ENCODE peak calls at places on chromosomes 6 and 20, in eight cellular contexts. Y is dorsolateral prefrontal cortex, L is HepG2, M is fibroblast of the aortic adventitia, Q is endothelial cell, S is BE2C, J is GM12865, R is upper lobe of right lung. X is an unnamed sample.

GRCh38 chr6:34919651-34920050 is 30.6 kb downstream of the ANKS1A start:
- DNase-seq in Y (no peak), L (no peak), M (peak), Q (no peak), S (no peak), J (no peak), R (no peak), X (no peak)

GRCh38 chr6:89669002-89669401 is 30.5 kb upstream of the LYRM2 start:
- DNase-seq in Y (no peak), L (no peak), M (peak), Q (no peak), S (no peak), J (no peak), R (no peak), X (no peak)

GRCh38 chr20:3041818-3042504 is 1.5 kb upstream of the GNRH2 start:
- DNase-seq in Y (no peak), L (no peak), M (peak), Q (no peak), S (no peak), J (no peak), R (no peak), X (no peak)

GRCh38 chr20:61608275-61609085 is 356.4 kb downstream of the CDH4 start:
- DNase-seq in Y (no peak), L (peak), M (no peak), Q (peak), S (no peak), J (no peak), R (no peak), X (peak)

GRCh38 chr20:217266-217665 is 9.8 kb upstream of the DEFB129 start:
- DNase-seq in Y (no peak), L (no peak), M (no peak), Q (no peak), S (no peak), J (no peak), R (no peak), X (no peak)

GRCh38 chr20:45034436-45034835 is 66.5 kb downstream of the KCNS1 start:
- DNase-seq in Y (no peak), L (no peak), M (no peak), Q (no peak), S (no peak), J (no peak), R (no peak), X (no peak)

GRCh38 chr6:51585264-51585663 is 502.1 kb downstream of the PKHD1 start:
- DNase-seq in Y (no peak), L (no peak), M (no peak), Q (no peak), S (no peak), J (no peak), R (no peak), X (no peak)

GRCh38 chr20:8443464-8444072 is 311.5 kb downstream of the PLCB1 start:
- DNase-seq in Y (no peak), L (no peak), M (no peak), Q (no peak), S (no peak), J (no peak), R (no peak), X (no peak)

GRCh38 chr6:55902796-55903195 is 27.4 kb upstream of the BMP5 start:
- DNase-seq in Y (no peak), L (no peak), M (peak), Q (no peak), S (no peak), J (no peak), R (no peak), X (no peak)

GRCh38 chr6:157158897-157159296 is 164.4 kb downstream of the TMEM242 start:
- DNase-seq in Y (no peak), L (no peak), M (no peak), Q (peak), S (no peak), J (no peak), R (no peak), X (no peak)
- TF ChIP-seq CTCF in Y (no peak), L (peak), M (no peak), Q (no peak), S (peak), J (no peak), R (no peak), X (no peak)

DNA sequence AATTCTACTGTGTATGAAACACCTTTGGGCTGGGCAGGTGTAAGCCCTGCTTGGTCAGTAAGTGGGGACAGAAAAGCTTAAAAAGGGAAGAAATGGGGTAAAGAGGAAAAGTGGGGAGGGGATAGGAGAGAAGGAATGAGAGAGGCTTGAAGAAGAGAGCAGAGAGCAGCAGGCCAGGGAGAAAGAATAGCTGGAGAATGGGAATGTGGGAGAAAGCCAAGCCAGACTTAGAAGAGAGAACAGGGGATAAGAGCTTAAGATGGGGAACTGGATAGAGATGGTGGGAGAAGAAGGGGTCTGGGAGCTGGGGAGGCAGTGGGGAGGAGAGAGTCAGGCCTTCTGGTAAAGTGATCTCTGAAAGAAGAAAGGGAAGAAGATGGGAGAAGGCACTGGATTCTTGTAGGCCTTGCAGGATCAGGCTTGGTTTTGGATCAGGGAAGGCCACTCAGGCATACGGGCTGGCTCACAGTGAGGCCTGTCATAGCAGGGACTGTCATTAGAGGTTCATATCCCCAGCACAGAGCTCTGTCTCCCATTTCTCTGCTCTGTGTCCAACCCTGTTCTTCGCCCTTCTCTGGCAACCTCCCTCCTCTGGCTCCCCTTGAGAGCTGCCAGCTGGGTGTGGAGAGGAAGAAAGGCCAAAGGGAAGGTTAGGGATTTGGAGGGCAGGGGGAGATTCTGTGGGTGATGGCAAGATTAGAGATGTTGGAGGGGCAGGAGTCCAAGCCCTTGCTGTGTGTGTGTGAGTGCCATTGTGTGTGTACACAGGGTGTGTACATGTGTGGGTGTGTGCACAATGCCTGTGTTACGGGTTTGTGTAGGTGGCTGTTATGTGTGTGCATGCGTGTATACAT is 9.3 kb downstream of the SYNGAP1 start:
- DNase-seq in Y (no peak), L (no peak), M (no peak), Q (no peak), S (no peak), J (no peak), R (no peak), X (no peak)
- TF ChIP-seq CTCF in Y (no peak), L (no peak), M (no peak), Q (no peak), S (no peak), J (no peak), R (no peak), X (no peak)

DNA sequence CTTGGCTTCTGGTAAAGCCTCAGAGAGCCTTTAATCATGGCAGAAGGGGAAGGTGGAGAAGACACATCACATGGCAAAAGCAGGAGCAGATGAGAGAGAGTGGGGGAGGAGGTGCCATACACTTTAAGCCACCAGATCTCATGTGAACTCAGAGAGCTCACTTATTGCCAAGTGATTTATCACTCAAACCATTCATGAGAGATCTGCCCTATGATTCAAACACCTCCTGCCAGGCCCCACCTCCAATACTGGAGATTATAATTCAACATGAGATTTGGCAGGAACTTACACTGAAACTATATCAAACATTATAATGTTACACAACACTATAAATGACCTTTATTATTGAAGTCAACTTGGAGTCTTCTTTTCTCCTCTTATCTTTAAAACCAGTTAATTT is 47.9 kb downstream of the FKBP1C start:
- DNase-seq in Y (no peak), L (no peak), M (no peak), Q (no peak), S (no peak), J (no peak), R (no peak), X (no peak)
- TF ChIP-seq CTCF in Y (no peak), L (no peak), M (no peak), Q (no peak), S (no peak), J (no peak), R (no peak), X (no peak)

GRCh38 chr6:79467716-79468115 is 69.5 kb downstream of the LCA5 start:
- DNase-seq in Y (no peak), L (peak), M (peak), Q (no peak), S (peak), J (peak), R (no peak), X (no peak)

GRCh38 chr6:79468587-79468986 is 68.6 kb downstream of the LCA5 start:
- DNase-seq in Y (no peak), L (no peak), M (no peak), Q (no peak), S (no peak), J (no peak), R (no peak), X (no peak)

GRCh38 chr6:79468116-79468515 is 69.1 kb downstream of the LCA5 start:
- DNase-seq in Y (no peak), L (no peak), M (peak), Q (no peak), S (no peak), J (no peak), R (no peak), X (no peak)

GRCh38 chr6:79463721-79464120 is 73.5 kb downstream of the LCA5 start:
- DNase-seq in Y (no peak), L (peak), M (no peak), Q (no peak), S (no peak), J (no peak), R (no peak), X (no peak)

GRCh38 chr6:79466222-79466834 is 70.9 kb downstream of the LCA5 start:
- DNase-seq in Y (no peak), L (no peak), M (peak), Q (no peak), S (no peak), J (peak), R (no peak), X (no peak)
- TF ChIP-seq CTCF in Y (peak), L (peak), M (peak), Q (peak), S (peak), J (peak), R (peak), X (peak)

GRCh38 chr6:113184291-113184690 is 672.9 kb upstream of the MARCKS start:
- DNase-seq in Y (no peak), L (no peak), M (peak), Q (no peak), S (no peak), J (no peak), R (no peak), X (no peak)
- TF ChIP-seq CTCF in Y (no peak), L (no peak), M (peak), Q (no peak), S (no peak), J (no peak), R (no peak), X (no peak)

GRCh38 chr20:56626367-56627121 is 2.6 kb upstream of the TFAP2C start:
- DNase-seq in Y (no peak), L (no peak), M (no peak), Q (peak), S (peak), J (no peak), R (no peak), X (peak)
- TF ChIP-seq CTCF in Y (no peak), L (peak), M (no peak), Q (peak), S (peak), J (no peak), R (peak), X (no peak)

GRCh38 chr6:135181333-135182119 is 418 bp downstream of the MYB start:
- DNase-seq in Y (no peak), L (no peak), M (peak), Q (peak), S (peak), J (peak), R (no peak), X (peak)

GRCh38 chr6:135182993-135183531 is 2.0 kb downstream of the MYB start:
- DNase-seq in Y (no peak), L (no peak), M (no peak), Q (peak), S (no peak), J (peak), R (peak), X (peak)

GRCh38 chr6:135185483-135185882 is 4.4 kb downstream of the MYB start:
- DNase-seq in Y (no peak), L (no peak), M (no peak), Q (no peak), S (no peak), J (no peak), R (no peak), X (no peak)

GRCh38 chr6:135182120-135182992 is 1.2 kb downstream of the MYB start:
- DNase-seq in Y (no peak), L (no peak), M (peak), Q (peak), S (peak), J (peak), R (peak), X (peak)

DNA sequence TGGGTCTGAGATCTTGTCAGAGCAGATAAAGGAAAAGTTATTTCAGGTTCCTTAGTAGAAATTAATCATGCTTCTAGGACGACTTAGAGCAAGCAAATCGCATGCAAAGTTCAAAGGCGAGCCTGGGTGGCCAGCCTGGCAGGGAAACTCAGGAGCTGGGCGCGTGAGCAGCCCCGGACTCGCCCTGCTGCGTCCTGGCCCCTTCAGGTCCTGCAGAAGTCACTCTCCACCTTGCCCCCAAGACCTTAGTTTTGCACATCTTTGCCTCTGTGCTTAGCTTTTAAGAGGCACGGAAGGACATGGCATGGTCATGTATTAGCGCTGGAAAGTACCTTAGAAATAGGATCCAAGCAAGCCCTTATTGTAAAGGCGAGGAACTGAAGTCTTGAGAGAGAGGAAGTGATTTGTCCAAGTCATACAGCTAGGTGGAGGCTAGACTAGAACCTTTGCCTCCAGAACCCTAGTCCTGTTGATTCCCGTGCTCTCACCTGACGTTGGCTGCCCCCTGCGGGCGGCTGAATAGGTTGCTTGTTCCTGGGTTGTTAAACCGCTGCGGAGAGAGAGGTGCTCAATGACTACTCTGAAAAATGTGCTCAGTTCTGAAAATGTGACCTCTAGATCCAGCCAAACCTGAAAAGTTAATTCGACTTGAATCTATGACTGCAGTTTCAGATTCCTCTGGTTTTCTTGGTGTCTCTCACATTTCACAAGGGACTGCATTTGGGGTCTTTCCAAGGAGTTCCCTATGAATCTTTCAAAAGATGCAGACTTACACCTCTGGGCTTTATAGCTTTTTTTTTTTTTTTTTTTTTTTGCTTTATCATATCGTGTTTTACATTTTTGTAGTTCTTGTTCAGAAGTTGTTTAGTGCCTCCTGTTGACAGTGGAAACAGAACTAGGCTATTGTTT is 2.7 kb downstream of the MYB start:
- DNase-seq in Y (no peak), L (peak), M (peak), Q (peak), S (peak), J (peak), R (peak), X (peak)
- TF ChIP-seq CTCF in Y (no peak), L (peak), M (peak), Q (peak), S (peak), J (peak), R (peak), X (peak)